ENCODE peak calls at places on chromosomes 11 and 22, in six cellular contexts. X is astrocyte of the spinal cord; L is stimulated activated CD4-positive, alpha-beta T cell treated with anti-CD3 and anti-CD28 coated beads, Interleukin-12 subunit alpha, Interleukin-12 subunit beta, amount 100 ng/mL, for 48 hours; R is lower lobe of right lung; F is right atrium auricular region; P is memory B cell. I is an unnamed sample.

GRCh38 chr11:33936057-33936456 is 44.2 kb upstream of the LMO2 start:
- DNase-seq in R (no peak), F (no peak), P (no peak), L (no peak), X (no peak), I (no peak)

GRCh38 chr11:129894281-129895125 is 875 bp downstream of the NFRKB start:
- DNase-seq in L (no peak), P (no peak), R (no peak), X (peak; percentile 12), F (no peak), I (no peak)

GRCh38 chr11:653837-654236 is 16.8 kb downstream of the DRD4 start:
- DNase-seq in R (no peak), F (no peak), P (no peak), X (no peak), L (no peak), I (no peak)

GRCh38 chr11:104694259-104695070 is 203.8 kb downstream of the CASP12 start:
- DNase-seq in R (no peak), F (no peak), L (no peak), X (peak; percentile 92), P (no peak), I (no peak)

GRCh38 chr22:48855593-48856307 is 971.9 kb downstream of the BRD1 start:
- DNase-seq in L (no peak), P (no peak), R (no peak), F (no peak), X (no peak), I (no peak)

GRCh38 chr11:18012314-18012905 is 437 bp downstream of the SERGEF start:
- DNase-seq in R (peak; percentile 50), X (peak; percentile 19), L (no peak), P (no peak), F (peak; percentile 59), I (no peak)

GRCh38 chr11:130212431-130212961 is 52.9 kb downstream of the ST14 start:
- DNase-seq in P (no peak), X (no peak), R (peak; percentile 30), L (no peak), F (peak; percentile 51), I (no peak)

GRCh38 chr11:111408789-111409727 is 30.0 kb upstream of the POU2AF1 start:
- DNase-seq in R (no peak), X (peak; percentile 69), P (no peak), F (peak; percentile 16), L (no peak), I (no peak)

GRCh38 chr11:120956710-120957500 is 67.0 kb upstream of the TBCEL start:
- DNase-seq in X (no peak), F (no peak), P (no peak), L (no peak), R (no peak), I (peak; percentile 74)

GRCh38 chr22:17205432-17205831 is 13.8 kb downstream of the ADA2 start:
- DNase-seq in R (no peak), L (no peak), F (no peak), X (no peak), P (no peak), I (no peak)

GRCh38 chr11:134754196-134754822 is 342.3 kb upstream of the B3GAT1 start:
- DNase-seq in R (no peak), F (peak; percentile 38), P (no peak), L (no peak), X (no peak), I (no peak)

GRCh38 chr11:94171693-94172440 is 43.2 kb downstream of the PANX1 start:
- DNase-seq in P (no peak), F (no peak), X (no peak), R (peak; percentile 56), L (peak; percentile 12), I (no peak)

I was measured in iPS DF 19.7.